ENCODE peak calls at places on chromosomes 1 and 21, in seven cellular contexts. Y, V, A, K, R, N and P are unnamed samples.

GRCh38 chr1:235867903-235868469 is 1.3 kb upstream of the LYST start:
- DNase-seq in K (no peak), R (no peak), N (no peak), Y (no peak), V (no peak), A (no peak), P (no peak)

GRCh38 chr1:228968841-228969606 is 233.7 kb downstream of the RHOU start:
- DNase-seq in A (no peak), V (no peak), N (no peak), R (no peak), Y (no peak), K (no peak), P (no peak)

GRCh38 chr1:176843352-176844297 is 320.9 kb downstream of the ASTN1 start:
- DNase-seq in V (no peak), Y (no peak), A (no peak), R (peak), K (peak), N (no peak), P (no peak)

GRCh38 chr1:78688701-78689100 is 39.1 kb downstream of the IFI44 start:
- DNase-seq in A (no peak), K (no peak), Y (no peak), V (no peak), R (no peak), N (no peak), P (no peak)

GRCh38 chr1:13764533-13764932 is 64.5 kb downstream of the PRDM2 start:
- DNase-seq in Y (no peak), N (no peak), K (no peak), V (no peak), A (no peak), R (no peak), P (no peak)

GRCh38 chr21:17818158-17819113 is 720 bp downstream of the C21orf91 start:
- DNase-seq in A (peak), N (peak), K (no peak), R (peak), V (no peak), Y (peak), P (peak)

GRCh38 chr1:173113015-173113741 is 62.4 kb upstream of the TNFSF18 start:
- DNase-seq in N (no peak), R (no peak), V (peak), K (no peak), Y (no peak), A (no peak), P (no peak)

GRCh38 chr1:64963466-64963865 is 2.9 kb downstream of the JAK1 start:
- DNase-seq in A (no peak), R (no peak), N (no peak), K (no peak), V (no peak), Y (no peak), P (no peak)

GRCh38 chr1:94592566-94592920 is 51.0 kb upstream of the F3 start:
- DNase-seq in K (no peak), A (no peak), Y (no peak), N (no peak), V (no peak), R (peak), P (no peak)

GRCh38 chr1:248823517-248824001 is 2.2 kb downstream of the SH3BP5L start:
- DNase-seq in N (no peak), R (no peak), V (no peak), K (no peak), A (no peak), Y (no peak), P (no peak)

GRCh38 chr1:91684599-91685196 is 184.0 kb downstream of the CDC7 start:
- DNase-seq in K (no peak), V (no peak), A (no peak), N (no peak), Y (no peak), R (no peak), P (no peak)

GRCh38 chr1:27364696-27365371 is 1.9 kb downstream of the MAP3K6 start:
- DNase-seq in N (no peak), A (no peak), K (no peak), R (no peak), Y (no peak), V (no peak), P (no peak)

GRCh38 chr1:54819195-54819536 is 18.0 kb upstream of the TTC22 start:
- DNase-seq in K (no peak), N (no peak), R (no peak), Y (no peak), V (no peak), A (no peak), P (no peak)

GRCh38 chr1:243316366-243316989 is 60.6 kb downstream of the SDCCAG8 start:
- DNase-seq in R (peak), A (no peak), N (no peak), Y (no peak), K (no peak), V (no peak), P (no peak)